ENCODE peak calls at places on chromosomes 11 and 22, in nine cellular contexts. N is astrocyte of the cerebellum, I is suprapubic skin, V is HL-60, L is OCI-LY7, X is fibroblast of mammary gland, S is body of pancreas, F is BJ, H is bronchial epithelial cell. U is an unnamed sample.

GRCh38 chr11:128304666-128305485 is 282.5 kb downstream of the ETS1 start:
- DNase-seq in X (no peak), L (no peak), V (no peak), F (no peak), H (no peak), S (no peak), N (no peak), I (no peak), U (no peak)

GRCh38 chr22:45629469-45630089 is 42.1 kb upstream of the ATXN10 start:
- DNase-seq in H (no peak), S (no peak), L (no peak), I (no peak), N (no peak), F (no peak), X (no peak), V (no peak), U (no peak)

GRCh38 chr11:133547808-133548494 is 15.7 kb upstream of the OPCML start:
- DNase-seq in H (no peak), F (no peak), I (no peak), S (no peak), L (no peak), X (no peak), N (no peak), V (no peak), U (no peak)

GRCh38 chr11:79119491-79120284 is 321.1 kb downstream of the TENM4 start:
- DNase-seq in F (no peak), V (no peak), H (no peak), X (no peak), N (no peak), I (no peak), S (no peak), L (no peak), U (no peak)

GRCh38 chr11:72352859-72353551 is 81.3 kb downstream of the CLPB start:
- DNase-seq in V (no peak), H (peak), F (peak), N (peak), X (peak), L (no peak), I (no peak), S (no peak), U (peak)

GRCh38 chr11:126925321-126926093 is 75.1 kb downstream of the KIRREL3 start:
- DNase-seq in H (peak), N (no peak), I (no peak), V (no peak), L (no peak), S (no peak), X (peak), F (no peak), U (no peak)

GRCh38 chr11:77636738-77637344 is 753 bp downstream of the CLNS1A start:
- DNase-seq in N (no peak), L (peak), H (no peak), F (no peak), X (no peak), I (no peak), V (peak), S (no peak), U (no peak)

GRCh38 chr11:111602865-111603632 is 800 bp downstream of the SIK2 start:
- DNase-seq in N (no peak), V (peak), L (peak), S (no peak), X (peak), F (no peak), I (peak), H (peak), U (peak)

GRCh38 chr11:60868682-60869450 is 1.5 kb downstream of the ZP1 start:
- DNase-seq in L (no peak), F (no peak), N (no peak), X (no peak), V (no peak), H (no peak), I (no peak), S (no peak), U (no peak)

GRCh38 chr11:17714356-17714854 is 5.0 kb upstream of the MYOD1 start:
- DNase-seq in H (no peak), X (no peak), S (no peak), L (no peak), F (no peak), V (no peak), N (no peak), I (no peak), U (no peak)

GRCh38 chr22:31952459-31952858 is 8.1 kb downstream of the YWHAH start:
- DNase-seq in N (peak), I (no peak), X (peak), F (peak), L (no peak), S (no peak), H (peak), V (no peak), U (peak)

GRCh38 chr22:38756631-38757463 is 1.0 kb upstream of the SUN2 start:
- DNase-seq in I (no peak), L (peak), V (peak), N (no peak), H (no peak), F (no peak), X (no peak), S (peak), U (no peak)

GRCh38 chr11:134022748-134023147 is 46.1 kb upstream of the JAM3 start:
- DNase-seq in X (no peak), V (no peak), N (no peak), F (no peak), I (no peak), S (no peak), L (no peak), H (no peak), U (no peak)

GRCh38 chr11:96317985-96318384 is 25.0 kb downstream of the MAML2 start:
- DNase-seq in F (no peak), X (no peak), S (no peak), I (no peak), N (no peak), V (no peak), H (no peak), L (no peak), U (no peak)

GRCh38 chr11:77082838-77083552 is 16.2 kb downstream of the CAPN5 start:
- DNase-seq in F (no peak), H (no peak), S (no peak), N (no peak), L (no peak), V (no peak), X (peak), I (peak), U (peak)

GRCh38 chr11:93529707-93530467 is 13.3 kb downstream of the SMCO4 start:
- DNase-seq in I (no peak), N (no peak), X (peak), V (no peak), L (no peak), S (no peak), F (no peak), H (no peak), U (no peak)

GRCh38 chr22:19123936-19124335 is 1.7 kb upstream of the DGCR2 start:
- DNase-seq in H (no peak), V (no peak), X (no peak), I (no peak), N (no peak), F (no peak), L (no peak), S (no peak), U (no peak)

GRCh38 chr22:31538815-31539214 is 42.5 kb downstream of the SFI1 start:
- DNase-seq in S (no peak), X (no peak), V (no peak), F (no peak), I (no peak), N (no peak), L (no peak), H (no peak), U (no peak)

GRCh38 chr11:46421257-46421880 is 29.8 kb upstream of the CHRM4 start:
- DNase-seq in L (no peak), X (no peak), I (no peak), N (no peak), S (no peak), F (no peak), V (no peak), H (no peak), U (no peak)

GRCh38 chr11:65655570-65656332 is 7.0 kb downstream of the RELA start:
- DNase-seq in I (no peak), X (no peak), S (no peak), N (no peak), L (no peak), V (no peak), F (no peak), H (no peak), U (no peak)

GRCh38 chr11:5258543-5259262 is 4.1 kb upstream of the HBG2 start:
- DNase-seq in H (no peak), S (no peak), X (no peak), L (no peak), V (no peak), F (no peak), I (no peak), N (no peak), U (no peak)

GRCh38 chr11:95084509-95084908 is 5.1 kb upstream of the ENDOD1 start:
- DNase-seq in V (no peak), X (peak), S (no peak), I (no peak), F (no peak), H (peak), N (no peak), L (no peak), U (no peak)

GRCh38 chr11:2885017-2885675 is 429 bp downstream of the CDKN1C start:
- DNase-seq in S (peak), I (no peak), V (peak), H (no peak), N (no peak), F (no peak), X (peak), L (no peak), U (peak)

GRCh38 chr11:12685229-12685628 is 11.0 kb downstream of the TEAD1 start:
- DNase-seq in F (no peak), S (no peak), I (no peak), L (no peak), X (no peak), H (no peak), V (no peak), N (no peak), U (no peak)

GRCh38 chr11:36237341-36237740 is 51.9 kb downstream of the COMMD9 start:
- DNase-seq in V (no peak), L (no peak), H (no peak), S (no peak), I (no peak), F (no peak), X (no peak), N (no peak), U (no peak)

GRCh38 chr22:45246060-45246985 is 5.6 kb upstream of the KIAA0930 start:
- DNase-seq in L (no peak), X (peak), N (peak), F (peak), V (no peak), H (peak), I (no peak), S (peak), U (peak)

GRCh38 chr22:45917146-45917545 is 59.8 kb downstream of the WNT7B start:
- DNase-seq in L (no peak), F (no peak), S (peak), N (no peak), I (no peak), X (no peak), V (no peak), H (no peak), U (no peak)

GRCh38 chr11:130096823-130097222 is 27.1 kb downstream of the APLP2 start:
- DNase-seq in X (no peak), L (no peak), H (no peak), N (no peak), S (no peak), I (no peak), F (no peak), V (no peak), U (no peak)

GRCh38 chr11:11272254-11272653 is 80.8 kb downstream of the CSNK2A3 start:
- DNase-seq in V (no peak), I (no peak), L (no peak), N (no peak), S (no peak), F (no peak), X (no peak), H (no peak), U (no peak)

GRCh38 chr11:57347336-57347735 is 9.2 kb downstream of the P2RX3 start:
- DNase-seq in N (no peak), F (no peak), L (no peak), X (no peak), S (no peak), I (no peak), V (no peak), H (no peak), U (no peak)

GRCh38 chr22:19117111-19117512 is 5.1 kb downstream of the DGCR2 start:
- DNase-seq in X (no peak), F (no peak), I (no peak), L (peak), N (no peak), S (peak), V (no peak), H (no peak), U (no peak)

GRCh38 chr22:23709107-23709506 is 18.3 kb downstream of the RGL4 start:
- DNase-seq in V (no peak), I (no peak), X (no peak), H (no peak), N (no peak), S (no peak), F (peak), L (no peak), U (no peak)

GRCh38 chr11:116697011-116697410 is 75.8 kb downstream of the BUD13 start:
- DNase-seq in N (no peak), F (no peak), I (peak), L (no peak), S (no peak), X (no peak), V (no peak), H (peak), U (no peak)
- TF ChIP-seq CTCF in N (no peak), F (no peak), I (no peak), L (no peak), S (no peak), X (no peak), V (no peak), H (no peak), U (no peak)

GRCh38 chr22:20298110-20298802 is 21.6 kb downstream of the DGCR6L start:
- DNase-seq in X (no peak), N (no peak), V (no peak), L (no peak), S (no peak), H (no peak), I (no peak), F (no peak), U (no peak)
- H3K4me3 ChIP-seq in X (no peak), N (peak), V (no peak), L (no peak), S (peak), H (peak), I (peak), F (peak), U (no peak)

DNA sequence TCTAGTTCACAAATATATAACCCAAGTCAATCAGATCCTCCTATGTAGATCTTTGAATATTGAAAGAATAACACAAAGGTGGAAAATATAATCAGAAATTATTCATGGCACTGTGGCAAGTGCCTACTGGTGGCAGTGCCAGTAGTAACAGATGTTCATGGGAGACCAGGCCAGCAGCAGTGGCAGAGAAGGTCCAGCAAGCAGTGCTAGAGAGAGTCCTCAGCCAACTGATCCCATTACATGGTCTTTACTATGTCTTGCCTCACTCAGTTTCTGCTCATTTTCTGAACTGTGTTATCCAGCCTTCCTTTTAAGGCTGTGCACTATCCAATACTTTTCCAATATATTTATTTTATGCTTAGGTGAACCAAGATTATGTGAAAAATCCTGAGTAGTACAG is 124.9 kb downstream of the MRTFA start:
- DNase-seq in L (no peak), H (no peak), S (peak), F (no peak), V (no peak), X (peak), N (no peak), I (no peak), U (peak)
- TF ChIP-seq CTCF in L (no peak), H (peak), S (peak), F (no peak), V (no peak), X (no peak), N (no peak), I (no peak), U (peak)

DNA sequence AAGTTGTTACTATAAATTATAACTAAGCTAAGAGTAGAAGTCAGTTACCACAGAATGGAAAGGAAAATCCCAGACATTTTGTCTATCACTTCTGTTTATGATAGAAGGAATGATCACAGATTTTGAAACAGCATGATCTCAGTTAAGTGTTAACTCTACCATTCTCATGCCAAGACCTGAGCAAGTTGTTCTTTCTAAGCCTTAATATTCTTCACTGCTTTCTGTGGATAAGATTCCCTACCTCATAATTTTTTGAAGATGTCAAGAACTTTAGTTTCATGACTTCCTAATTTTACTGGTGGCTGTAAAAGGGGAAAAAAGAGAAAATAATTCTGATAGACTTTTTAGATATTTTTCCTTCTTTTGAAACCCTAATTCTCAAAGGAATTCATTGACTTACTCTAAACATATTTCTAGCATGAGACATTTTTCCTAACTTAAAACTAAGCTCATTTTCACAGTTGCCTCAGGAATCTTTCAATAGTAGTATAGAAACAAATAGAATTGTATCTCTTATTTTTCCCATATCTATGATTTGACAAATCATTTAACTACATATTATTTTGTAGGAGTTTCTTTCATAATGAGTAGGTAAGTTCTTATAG is 520.0 kb upstream of the LUZP2 start:
- DNase-seq in N (no peak), V (no peak), L (no peak), H (no peak), I (no peak), X (peak), F (no peak), S (no peak), U (peak)
- H3K4me3 ChIP-seq in N (no peak), V (no peak), L (no peak), H (no peak), I (no peak), X (no peak), F (no peak), S (no peak), U (no peak)

DNA sequence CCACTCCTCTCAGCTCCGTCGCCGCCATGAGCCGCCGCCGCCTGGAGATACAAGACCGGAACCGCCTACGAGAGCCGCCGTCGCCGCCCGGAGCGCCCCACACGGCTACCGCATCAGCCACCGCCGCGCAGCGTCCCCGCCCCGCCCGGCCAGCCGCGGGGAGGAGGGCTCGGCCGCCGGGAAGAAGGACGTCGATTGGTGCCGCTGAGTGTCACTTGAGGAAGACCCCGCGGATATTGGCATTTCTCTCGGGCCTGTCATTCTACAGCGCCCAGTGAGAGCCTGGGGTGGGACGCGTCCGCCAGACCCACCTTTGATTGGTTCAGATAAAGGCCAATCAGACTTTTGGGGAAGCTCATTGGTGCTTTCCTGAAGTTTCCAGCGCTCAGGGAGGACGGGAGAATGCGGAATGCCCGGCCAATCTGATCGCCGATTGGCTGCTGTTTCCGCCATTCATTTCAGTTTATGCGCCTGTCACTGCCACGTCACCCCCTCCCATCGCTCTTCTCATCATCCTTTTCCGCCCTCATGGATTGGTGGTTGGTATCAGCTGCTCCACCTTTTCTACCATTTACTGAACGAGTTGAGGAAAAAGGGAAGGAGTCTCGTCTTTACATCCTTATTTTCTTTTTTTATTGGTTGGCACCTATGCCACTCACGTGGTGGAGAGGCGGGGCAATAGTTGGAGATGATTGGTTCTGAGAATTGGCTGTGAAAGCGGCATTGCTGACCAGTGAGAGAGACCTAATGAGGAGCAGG is at the start of gene OSBP:
- DNase-seq in I (peak), F (peak), V (peak), H (peak), L (peak), S (peak), X (peak), N (peak), U (peak)
- TF ChIP-seq CTCF in I (no peak), F (no peak), V (no peak), H (no peak), L (no peak), S (peak), X (no peak), N (no peak), U (no peak)